ENCODE peak calls at places on chromosome 16, in six cellular contexts. V is H54; F is T-cell; T is effector CD4-positive, alpha-beta T cell; M is fibroblast of lung; Y is stimulated activated CD4-positive, alpha-beta T cell treated with anti-CD3 and anti-CD28 coated beads, Interleukin-4, amount 100 ng/mL, for 1 hour. R is an unnamed sample.

GRCh38 chr16:22734313-22734869 is 79.6 kb upstream of the HS3ST2 start:
- DNase-seq in M (no peak), F (no peak), V (no peak), Y (no peak), T (no peak), R (no peak)

GRCh38 chr16:85583491-85584181 is 29.5 kb upstream of the GSE1 start:
- DNase-seq in F (no peak), M (peak), V (no peak), Y (no peak), T (no peak), R (no peak)

GRCh38 chr16:75064403-75065148 is 52.0 kb downstream of the LDHD start:
- DNase-seq in T (no peak), F (no peak), M (peak), V (no peak), Y (no peak), R (no peak)

GRCh38 chr16:66681676-66682075 is 14.9 kb downstream of the CMTM4 start:
- DNase-seq in F (no peak), T (no peak), M (no peak), V (no peak), Y (no peak), R (peak)

GRCh38 chr16:85051710-85052082 is 24.1 kb downstream of the KIAA0513 start:
- DNase-seq in V (no peak), T (no peak), Y (no peak), M (no peak), F (no peak), R (no peak)

GRCh38 chr16:3857189-3858013 is 23.1 kb downstream of the CREBBP start:
- DNase-seq in F (no peak), T (no peak), Y (no peak), M (peak), V (no peak), R (peak)

GRCh38 chr16:14562691-14563491 is 67.2 kb downstream of the PARN start:
- DNase-seq in T (no peak), Y (no peak), M (peak), V (no peak), F (no peak), R (peak)

GRCh38 chr16:66508261-66508913 is 41.5 kb downstream of the TK2 start:
- DNase-seq in F (no peak), T (no peak), V (no peak), M (peak), Y (no peak), R (peak)

GRCh38 chr16:64092284-64092683 is 1029.6 kb downstream of the CDH11 start:
- DNase-seq in V (no peak), F (no peak), M (peak), T (no peak), Y (no peak), R (peak)

GRCh38 chr16:73048292-73049050 is 543 bp upstream of the ZFHX3 start:
- DNase-seq in Y (no peak), M (no peak), T (no peak), F (no peak), V (no peak), R (no peak)

GRCh38 chr16:85912271-85912974 is 13.5 kb downstream of the IRF8 start:
- DNase-seq in T (no peak), M (peak), Y (no peak), F (no peak), V (no peak), R (no peak)

GRCh38 chr16:85755929-85756768 is 5.3 kb upstream of the C16orf74 start:
- DNase-seq in V (no peak), Y (no peak), T (no peak), F (no peak), M (peak), R (no peak)

GRCh38 chr16:31052131-31052530 is 18.8 kb downstream of the STX4 start:
- DNase-seq in F (no peak), T (no peak), V (peak), M (peak), Y (no peak), R (peak)

GRCh38 chr16:1430759-1431496 is at the start of gene PERCC1:
- DNase-seq in F (no peak), Y (no peak), T (no peak), M (no peak), V (no peak), R (no peak)

GRCh38 chr16:19567560-19567959 is 12.1 kb downstream of the VPS35L start:
- DNase-seq in F (no peak), M (no peak), Y (no peak), V (no peak), T (no peak), R (no peak)

GRCh38 chr16:72963921-72964320 is 84.0 kb downstream of the ZFHX3 start:
- DNase-seq in F (no peak), Y (no peak), V (no peak), M (peak), T (no peak), R (no peak)

GRCh38 chr16:4702466-4702808 is 9.1 kb downstream of the NUDT16L1 start:
- DNase-seq in F (no peak), M (no peak), Y (no peak), T (no peak), V (no peak), R (no peak)

GRCh38 chr16:65254144-65254543 is 132.3 kb upstream of the CDH11 start:
- DNase-seq in Y (no peak), T (no peak), V (no peak), M (no peak), F (no peak), R (no peak)

GRCh38 chr16:74862743-74863244 is 88.2 kb upstream of the FA2H start:
- DNase-seq in V (peak), Y (no peak), F (no peak), T (no peak), M (peak), R (peak)

GRCh38 chr16:2040031-2040430 is 7.6 kb downstream of the NTHL1 start:
- DNase-seq in M (no peak), V (no peak), Y (no peak), F (no peak), T (no peak), R (no peak)

GRCh38 chr16:4053663-4054479 is 62.4 kb downstream of the ADCY9 start:
- DNase-seq in M (peak), F (no peak), T (no peak), V (no peak), Y (no peak), R (peak)

GRCh38 chr16:73096510-73096909 is 48.6 kb upstream of the ZFHX3 start:
- DNase-seq in V (no peak), F (no peak), M (no peak), T (no peak), Y (no peak), R (no peak)

GRCh38 chr16:86984975-86985655 is 332.1 kb downstream of the C16orf95 start:
- DNase-seq in F (no peak), V (no peak), M (no peak), Y (no peak), T (no peak), R (no peak)

GRCh38 chr16:3761375-3762079 is 44.2 kb upstream of the TRAP1 start:
- DNase-seq in F (no peak), T (no peak), M (no peak), Y (no peak), V (no peak), R (no peak)

GRCh38 chr16:47465919-47466630 is 4.9 kb downstream of the PHKB start:
- DNase-seq in Y (no peak), V (no peak), M (no peak), T (no peak), F (no peak), R (no peak)

GRCh38 chr16:63876096-63876495 is 1245.8 kb downstream of the CDH11 start:
- DNase-seq in T (no peak), Y (no peak), F (no peak), M (no peak), V (no peak), R (no peak)

GRCh38 chr16:29321000-29321393 is 85.5 kb downstream of the NPIPB11 start:
- DNase-seq in T (no peak), F (no peak), Y (no peak), V (no peak), M (no peak), R (no peak)

GRCh38 chr16:86476956-86477530 is 33.3 kb upstream of the FOXF1 start:
- DNase-seq in V (no peak), T (no peak), Y (no peak), F (no peak), M (no peak), R (no peak)

GRCh38 chr16:81237282-81237681 is 1.2 kb upstream of the BCO1 start:
- DNase-seq in T (no peak), Y (no peak), V (no peak), M (peak), F (no peak), R (no peak)

GRCh38 chr16:22325598-22326368 is 28.6 kb downstream of the POLR3E start:
- DNase-seq in T (no peak), M (no peak), V (no peak), F (no peak), Y (no peak), R (no peak)

GRCh38 chr16:69286941-69287713 is 24.0 kb upstream of the VPS4A start:
- DNase-seq in Y (no peak), V (no peak), M (peak), T (peak), F (peak), R (peak)

GRCh38 chr16:72312862-72313261 is 140.9 kb upstream of the PMFBP1 start:
- DNase-seq in Y (no peak), V (no peak), M (peak), T (no peak), F (no peak), R (no peak)

GRCh38 chr16:71426069-71426879 is 15.6 kb downstream of the TLE7 start:
- DNase-seq in V (no peak), F (no peak), T (peak), M (peak), Y (peak), R (peak)

GRCh38 chr16:3019594-3020246 is 448 bp upstream of the TNFRSF12A start:
- DNase-seq in Y (no peak), T (no peak), M (no peak), F (no peak), V (no peak), R (no peak)

GRCh38 chr16:17578921-17579876 is 108.4 kb upstream of the XYLT1 start:
- DNase-seq in Y (peak), F (peak), T (peak), V (peak), M (peak), R (peak)

GRCh38 chr16:69562818-69563217 is 2.9 kb upstream of the NFAT5 start:
- DNase-seq in T (no peak), F (no peak), M (no peak), Y (no peak), V (no peak), R (no peak)

GRCh38 chr16:11806721-11807120 is 9.7 kb upstream of the ZC3H7A start:
- DNase-seq in F (no peak), V (no peak), M (no peak), T (no peak), Y (no peak), R (no peak)

GRCh38 chr16:59527206-59527997 is 793.3 kb upstream of the GOT2 start:
- DNase-seq in M (peak), Y (no peak), F (no peak), V (no peak), T (no peak), R (peak)